ENCODE peak calls at places on chromosomes 16 and 17, in ten cellular contexts. One of them, this sample, is unnamed.

GRCh38 chr17:49692751-49693150 is 14.9 kb upstream of the SPOP start:
- DNase-seq in heart right ventricle: no peak
- DNase-seq in tibial nerve: no peak
- DNase-seq in OCI-LY7: no peak
- DNase-seq in progenitor cell of endocrine pancreas: no peak
- DNase-seq in tibial artery: no peak
- DNase-seq in Peyer's patch: peak; percentile 25
- DNase-seq in nephron progenitor cell: no peak
- DNase-seq in kidney: no peak
- DNase-seq in gastrocnemius medialis: no peak
- DNase-seq in this sample: no peak

GRCh38 chr17:59462385-59462784 is 103.0 kb upstream of the DHX40 start:
- DNase-seq in heart right ventricle: no peak
- DNase-seq in tibial nerve: no peak
- DNase-seq in OCI-LY7: no peak
- DNase-seq in progenitor cell of endocrine pancreas: no peak
- DNase-seq in tibial artery: no peak
- DNase-seq in Peyer's patch: no peak
- DNase-seq in nephron progenitor cell: no peak
- DNase-seq in kidney: no peak
- DNase-seq in gastrocnemius medialis: no peak
- DNase-seq in this sample: no peak

GRCh38 chr16:54489225-54489781 is 202.7 kb upstream of the IRX3 start:
- DNase-seq in heart right ventricle: no peak
- DNase-seq in tibial nerve: no peak
- DNase-seq in OCI-LY7: no peak
- DNase-seq in progenitor cell of endocrine pancreas: no peak
- DNase-seq in tibial artery: no peak
- DNase-seq in Peyer's patch: peak; percentile 57
- DNase-seq in nephron progenitor cell: no peak
- DNase-seq in kidney: no peak
- DNase-seq in gastrocnemius medialis: no peak
- DNase-seq in this sample: no peak

GRCh38 chr17:43905985-43906852 is 1.1 kb downstream of the MPP2 start:
- DNase-seq in heart right ventricle: peak; percentile 69
- DNase-seq in tibial nerve: peak; percentile 61
- DNase-seq in OCI-LY7: no peak
- DNase-seq in progenitor cell of endocrine pancreas: peak; percentile 31
- DNase-seq in tibial artery: peak; percentile 91
- DNase-seq in Peyer's patch: peak; percentile 78
- DNase-seq in nephron progenitor cell: peak; percentile 75
- DNase-seq in kidney: peak; percentile 84
- DNase-seq in gastrocnemius medialis: peak; percentile 44
- DNase-seq in this sample: peak; percentile 38

GRCh38 chr16:57479043-57479421 is 7.3 kb downstream of the DOK4 start:
- DNase-seq in heart right ventricle: no peak
- DNase-seq in tibial nerve: no peak
- DNase-seq in OCI-LY7: no peak
- DNase-seq in progenitor cell of endocrine pancreas: no peak
- DNase-seq in tibial artery: no peak
- DNase-seq in Peyer's patch: peak; percentile 49
- DNase-seq in nephron progenitor cell: no peak
- DNase-seq in kidney: no peak
- DNase-seq in gastrocnemius medialis: no peak
- DNase-seq in this sample: no peak

GRCh38 chr16:67016143-67016542 is 12.8 kb upstream of the CBFB start:
- DNase-seq in heart right ventricle: no peak
- DNase-seq in tibial nerve: no peak
- DNase-seq in OCI-LY7: no peak
- DNase-seq in progenitor cell of endocrine pancreas: no peak
- DNase-seq in tibial artery: peak; percentile 34
- DNase-seq in Peyer's patch: peak; percentile 23
- DNase-seq in nephron progenitor cell: no peak
- DNase-seq in kidney: no peak
- DNase-seq in gastrocnemius medialis: peak; percentile 5
- DNase-seq in this sample: no peak

GRCh38 chr16:52512297-52512987 is 34.5 kb downstream of the TOX3 start:
- DNase-seq in heart right ventricle: no peak
- DNase-seq in tibial nerve: no peak
- DNase-seq in OCI-LY7: no peak
- DNase-seq in progenitor cell of endocrine pancreas: no peak
- DNase-seq in tibial artery: no peak
- DNase-seq in Peyer's patch: no peak
- DNase-seq in nephron progenitor cell: no peak
- DNase-seq in kidney: no peak
- DNase-seq in gastrocnemius medialis: no peak
- DNase-seq in this sample: no peak

GRCh38 chr16:84791501-84791900 is 28.3 kb upstream of the CRISPLD2 start:
- DNase-seq in heart right ventricle: no peak
- DNase-seq in tibial nerve: no peak
- DNase-seq in OCI-LY7: no peak
- DNase-seq in progenitor cell of endocrine pancreas: no peak
- DNase-seq in tibial artery: no peak
- DNase-seq in Peyer's patch: no peak
- DNase-seq in nephron progenitor cell: no peak
- DNase-seq in kidney: no peak
- DNase-seq in gastrocnemius medialis: no peak
- DNase-seq in this sample: no peak

GRCh38 chr16:743794-744500 is 3.1 kb upstream of the CIAO3 start:
- DNase-seq in heart right ventricle: no peak
- DNase-seq in tibial nerve: no peak
- DNase-seq in OCI-LY7: no peak
- DNase-seq in progenitor cell of endocrine pancreas: no peak
- DNase-seq in tibial artery: no peak
- DNase-seq in Peyer's patch: no peak
- DNase-seq in nephron progenitor cell: no peak
- DNase-seq in kidney: no peak
- DNase-seq in gastrocnemius medialis: no peak
- DNase-seq in this sample: no peak

GRCh38 chr16:89410794-89411309 is 79.5 kb downstream of the ANKRD11 start:
- DNase-seq in heart right ventricle: peak; percentile 43
- DNase-seq in tibial nerve: peak; percentile 43
- DNase-seq in OCI-LY7: no peak
- DNase-seq in progenitor cell of endocrine pancreas: no peak
- DNase-seq in tibial artery: peak; percentile 88
- DNase-seq in Peyer's patch: peak; percentile 55
- DNase-seq in nephron progenitor cell: no peak
- DNase-seq in kidney: peak; percentile 89
- DNase-seq in gastrocnemius medialis: peak; percentile 53
- DNase-seq in this sample: no peak

GRCh38 chr17:67359960-67360817 is 6.2 kb downstream of the PSMD12 start:
- DNase-seq in heart right ventricle: no peak
- DNase-seq in tibial nerve: no peak
- DNase-seq in OCI-LY7: peak; percentile 62
- DNase-seq in progenitor cell of endocrine pancreas: no peak
- DNase-seq in tibial artery: no peak
- DNase-seq in Peyer's patch: no peak
- DNase-seq in nephron progenitor cell: no peak
- DNase-seq in kidney: no peak
- DNase-seq in gastrocnemius medialis: no peak
- DNase-seq in this sample: no peak

GRCh38 chr17:2897605-2898004 is 101.4 kb downstream of the RAP1GAP2 start:
- DNase-seq in heart right ventricle: no peak
- DNase-seq in tibial nerve: no peak
- DNase-seq in OCI-LY7: no peak
- DNase-seq in progenitor cell of endocrine pancreas: no peak
- DNase-seq in tibial artery: no peak
- DNase-seq in Peyer's patch: no peak
- DNase-seq in nephron progenitor cell: no peak
- DNase-seq in kidney: no peak
- DNase-seq in gastrocnemius medialis: no peak
- DNase-seq in this sample: no peak

GRCh38 chr17:56499799-56500388 is 93.6 kb upstream of the NOG start:
- DNase-seq in heart right ventricle: no peak
- DNase-seq in tibial nerve: peak; percentile 38
- DNase-seq in OCI-LY7: peak; percentile 13
- DNase-seq in progenitor cell of endocrine pancreas: no peak
- DNase-seq in tibial artery: no peak
- DNase-seq in Peyer's patch: no peak
- DNase-seq in nephron progenitor cell: peak; percentile 16
- DNase-seq in kidney: no peak
- DNase-seq in gastrocnemius medialis: no peak
- DNase-seq in this sample: no peak

GRCh38 chr16:81697321-81697885 is 81.7 kb upstream of the PLCG2 start:
- DNase-seq in heart right ventricle: peak; percentile 55
- DNase-seq in tibial nerve: no peak
- DNase-seq in OCI-LY7: peak; percentile 31
- DNase-seq in progenitor cell of endocrine pancreas: peak; percentile 20
- DNase-seq in tibial artery: no peak
- DNase-seq in Peyer's patch: peak; percentile 80
- DNase-seq in nephron progenitor cell: peak; percentile 29
- DNase-seq in kidney: peak; percentile 74
- DNase-seq in gastrocnemius medialis: no peak
- DNase-seq in this sample: peak; percentile 28

GRCh38 chr16:63458842-63459241 is 1422.6 kb upstream of the CDH8 start:
- DNase-seq in heart right ventricle: no peak
- DNase-seq in tibial nerve: no peak
- DNase-seq in OCI-LY7: no peak
- DNase-seq in progenitor cell of endocrine pancreas: no peak
- DNase-seq in tibial artery: no peak
- DNase-seq in Peyer's patch: no peak
- DNase-seq in nephron progenitor cell: no peak
- DNase-seq in kidney: no peak
- DNase-seq in gastrocnemius medialis: no peak
- DNase-seq in this sample: no peak

GRCh38 chr16:63457869-63458268 is 1421.6 kb upstream of the CDH8 start:
- DNase-seq in heart right ventricle: no peak
- DNase-seq in tibial nerve: no peak
- DNase-seq in OCI-LY7: no peak
- DNase-seq in progenitor cell of endocrine pancreas: no peak
- DNase-seq in tibial artery: no peak
- DNase-seq in Peyer's patch: no peak
- DNase-seq in nephron progenitor cell: no peak
- DNase-seq in kidney: no peak
- DNase-seq in gastrocnemius medialis: no peak
- DNase-seq in this sample: no peak

GRCh38 chr16:63461248-63461841 is 1425.1 kb upstream of the CDH8 start:
- DNase-seq in heart right ventricle: no peak
- DNase-seq in tibial nerve: peak; percentile 8
- DNase-seq in OCI-LY7: peak; percentile 45
- DNase-seq in progenitor cell of endocrine pancreas: peak; percentile 12
- DNase-seq in tibial artery: no peak
- DNase-seq in Peyer's patch: peak; percentile 46
- DNase-seq in nephron progenitor cell: peak; percentile 42
- DNase-seq in kidney: no peak
- DNase-seq in gastrocnemius medialis: no peak
- DNase-seq in this sample: no peak
- TF ChIP-seq CTCF in heart right ventricle: peak; percentile 58
- TF ChIP-seq CTCF in tibial nerve: peak; percentile 21
- TF ChIP-seq CTCF in OCI-LY7: peak; percentile 75
- TF ChIP-seq CTCF in progenitor cell of endocrine pancreas: peak; percentile 75
- TF ChIP-seq CTCF in tibial artery: peak; percentile 49
- TF ChIP-seq CTCF in Peyer's patch: no peak
- TF ChIP-seq CTCF in nephron progenitor cell: peak; percentile 50
- TF ChIP-seq CTCF in kidney: peak; percentile 48
- TF ChIP-seq CTCF in gastrocnemius medialis: no peak
- TF ChIP-seq CTCF in this sample: no peak

GRCh38 chr16:19523559-19524355 is at the start of gene CCP110:
- DNase-seq in heart right ventricle: peak; percentile 96
- DNase-seq in tibial nerve: peak; percentile 94
- DNase-seq in OCI-LY7: peak; percentile 96
- DNase-seq in progenitor cell of endocrine pancreas: peak; percentile 76
- DNase-seq in tibial artery: peak; percentile 98
- DNase-seq in Peyer's patch: peak; percentile 99
- DNase-seq in nephron progenitor cell: peak; percentile 90
- DNase-seq in kidney: peak; percentile 99
- DNase-seq in gastrocnemius medialis: peak; percentile 95
- DNase-seq in this sample: peak; percentile 85
- TF ChIP-seq CTCF in heart right ventricle: no peak
- TF ChIP-seq CTCF in tibial nerve: no peak
- TF ChIP-seq CTCF in OCI-LY7: no peak
- TF ChIP-seq CTCF in progenitor cell of endocrine pancreas: no peak
- TF ChIP-seq CTCF in tibial artery: no peak
- TF ChIP-seq CTCF in Peyer's patch: no peak
- TF ChIP-seq CTCF in nephron progenitor cell: no peak
- TF ChIP-seq CTCF in kidney: no peak
- TF ChIP-seq CTCF in gastrocnemius medialis: no peak
- TF ChIP-seq CTCF in this sample: no peak

GRCh38 chr17:62725791-62726249 is 82.3 kb downstream of the MARCHF10 start:
- DNase-seq in heart right ventricle: no peak
- DNase-seq in tibial nerve: no peak
- DNase-seq in OCI-LY7: no peak
- DNase-seq in progenitor cell of endocrine pancreas: no peak
- DNase-seq in tibial artery: no peak
- DNase-seq in Peyer's patch: peak; percentile 17
- DNase-seq in nephron progenitor cell: no peak
- DNase-seq in kidney: no peak
- DNase-seq in gastrocnemius medialis: no peak
- DNase-seq in this sample: no peak

GRCh38 chr17:62732125-62732524 is 76.0 kb downstream of the MARCHF10 start:
- DNase-seq in heart right ventricle: no peak
- DNase-seq in tibial nerve: no peak
- DNase-seq in OCI-LY7: no peak
- DNase-seq in progenitor cell of endocrine pancreas: no peak
- DNase-seq in tibial artery: no peak
- DNase-seq in Peyer's patch: peak; percentile 2
- DNase-seq in nephron progenitor cell: no peak
- DNase-seq in kidney: no peak
- DNase-seq in gastrocnemius medialis: no peak
- DNase-seq in this sample: no peak

GRCh38 chr17:62723842-62724241 is 84.3 kb downstream of the MARCHF10 start:
- DNase-seq in heart right ventricle: no peak
- DNase-seq in tibial nerve: no peak
- DNase-seq in OCI-LY7: no peak
- DNase-seq in progenitor cell of endocrine pancreas: no peak
- DNase-seq in tibial artery: no peak
- DNase-seq in Peyer's patch: peak; percentile 14
- DNase-seq in nephron progenitor cell: no peak
- DNase-seq in kidney: no peak
- DNase-seq in gastrocnemius medialis: no peak
- DNase-seq in this sample: no peak

GRCh38 chr17:62724398-62725146 is 83.5 kb downstream of the MARCHF10 start:
- DNase-seq in heart right ventricle: no peak
- DNase-seq in tibial nerve: no peak
- DNase-seq in OCI-LY7: peak; percentile 14
- DNase-seq in progenitor cell of endocrine pancreas: no peak
- DNase-seq in tibial artery: no peak
- DNase-seq in Peyer's patch: peak; percentile 74
- DNase-seq in nephron progenitor cell: no peak
- DNase-seq in kidney: no peak
- DNase-seq in gastrocnemius medialis: no peak
- DNase-seq in this sample: peak; percentile 60

GRCh38 chr17:62727916-62728672 is 80.0 kb downstream of the MARCHF10 start:
- DNase-seq in heart right ventricle: no peak
- DNase-seq in tibial nerve: no peak
- DNase-seq in OCI-LY7: no peak
- DNase-seq in progenitor cell of endocrine pancreas: no peak
- DNase-seq in tibial artery: no peak
- DNase-seq in Peyer's patch: peak; percentile 6
- DNase-seq in nephron progenitor cell: no peak
- DNase-seq in kidney: no peak
- DNase-seq in gastrocnemius medialis: no peak
- DNase-seq in this sample: no peak
- TF ChIP-seq CTCF in heart right ventricle: peak; percentile 45
- TF ChIP-seq CTCF in tibial nerve: no peak
- TF ChIP-seq CTCF in OCI-LY7: no peak
- TF ChIP-seq CTCF in progenitor cell of endocrine pancreas: no peak
- TF ChIP-seq CTCF in tibial artery: no peak
- TF ChIP-seq CTCF in Peyer's patch: no peak
- TF ChIP-seq CTCF in nephron progenitor cell: no peak
- TF ChIP-seq CTCF in kidney: no peak
- TF ChIP-seq CTCF in gastrocnemius medialis: no peak
- TF ChIP-seq CTCF in this sample: no peak

GRCh38 chr16:72532896-72533295 is 360.9 kb upstream of the PMFBP1 start:
- DNase-seq in heart right ventricle: no peak
- DNase-seq in tibial nerve: no peak
- DNase-seq in OCI-LY7: no peak
- DNase-seq in progenitor cell of endocrine pancreas: no peak
- DNase-seq in tibial artery: no peak
- DNase-seq in Peyer's patch: no peak
- DNase-seq in nephron progenitor cell: no peak
- DNase-seq in kidney: no peak
- DNase-seq in gastrocnemius medialis: no peak
- DNase-seq in this sample: no peak

GRCh38 chr16:72530434-72530833 is 358.5 kb upstream of the PMFBP1 start:
- DNase-seq in heart right ventricle: no peak
- DNase-seq in tibial nerve: no peak
- DNase-seq in OCI-LY7: no peak
- DNase-seq in progenitor cell of endocrine pancreas: no peak
- DNase-seq in tibial artery: no peak
- DNase-seq in Peyer's patch: no peak
- DNase-seq in nephron progenitor cell: no peak
- DNase-seq in kidney: no peak
- DNase-seq in gastrocnemius medialis: no peak
- DNase-seq in this sample: no peak
- TF ChIP-seq CTCF in heart right ventricle: no peak
- TF ChIP-seq CTCF in tibial nerve: no peak
- TF ChIP-seq CTCF in OCI-LY7: no peak
- TF ChIP-seq CTCF in progenitor cell of endocrine pancreas: no peak
- TF ChIP-seq CTCF in tibial artery: no peak
- TF ChIP-seq CTCF in Peyer's patch: no peak
- TF ChIP-seq CTCF in nephron progenitor cell: no peak
- TF ChIP-seq CTCF in kidney: no peak
- TF ChIP-seq CTCF in gastrocnemius medialis: no peak
- TF ChIP-seq CTCF in this sample: no peak

This sample was measured in natural killer cell.